ENCODE peak calls at places on chromosome 16, in nine cellular contexts. C, Q, T, V, I, D, Z, R and J are unnamed samples.

GRCh38 chr16:66954097-66954659 is 6.9 kb upstream of the CES3 start:
- DNase-seq in Q (peak), Z (peak), R (peak), V (peak), D (peak), T (peak), C (no peak), I (peak), J (peak)

GRCh38 chr16:49643429-49644142 is 212.3 kb downstream of the ZNF423 start:
- DNase-seq in C (no peak), T (no peak), D (no peak), Z (no peak), R (peak), Q (no peak), V (no peak), I (no peak), J (no peak)

GRCh38 chr16:56576585-56577299 is 11.9 kb downstream of the MT4 start:
- DNase-seq in D (peak), V (peak), Z (peak), Q (peak), R (peak), T (peak), I (peak), C (peak), J (peak)

GRCh38 chr16:50227120-50227519 is 39.2 kb upstream of the ADCY7 start:
- DNase-seq in Q (no peak), C (no peak), R (no peak), I (no peak), V (no peak), D (no peak), T (no peak), Z (no peak), J (no peak)

GRCh38 chr16:78210305-78210704 is 110.9 kb downstream of the WWOX start:
- DNase-seq in Z (no peak), R (peak), T (no peak), Q (no peak), V (no peak), D (no peak), C (no peak), I (peak), J (no peak)

GRCh38 chr16:9541723-9542122 is 450.3 kb downstream of the HAPSTR1 start:
- DNase-seq in T (no peak), R (no peak), C (no peak), D (no peak), I (no peak), Z (no peak), Q (no peak), V (no peak), J (no peak)

GRCh38 chr16:79261461-79261860 is 339.1 kb downstream of the MAF start:
- DNase-seq in Q (no peak), Z (no peak), I (no peak), D (no peak), R (no peak), C (no peak), T (peak), V (peak), J (no peak)

GRCh38 chr16:15950869-15951268 is 1.5 kb downstream of the ABCC1 start:
- DNase-seq in D (no peak), I (no peak), V (no peak), Q (no peak), T (no peak), C (no peak), Z (no peak), R (no peak), J (no peak)

GRCh38 chr16:46826618-46827017 is 4.4 kb downstream of the C16orf87 start:
- DNase-seq in I (no peak), R (peak), D (no peak), Z (no peak), V (no peak), Q (no peak), C (no peak), T (peak), J (no peak)

GRCh38 chr16:48635199-48635718 is 25.3 kb upstream of the N4BP1 start:
- DNase-seq in R (no peak), D (no peak), I (no peak), Q (no peak), C (no peak), V (no peak), Z (no peak), T (no peak), J (no peak)

GRCh38 chr16:61024180-61024900 is 1011.9 kb downstream of the CDH8 start:
- DNase-seq in D (no peak), C (no peak), R (no peak), Q (no peak), T (no peak), V (no peak), I (no peak), Z (no peak), J (no peak)

GRCh38 chr16:31508706-31509523 is 724 bp upstream of the RUSF1 start:
- DNase-seq in T (no peak), V (no peak), Q (no peak), D (no peak), R (peak), Z (no peak), I (no peak), C (no peak), J (no peak)

GRCh38 chr16:4123617-4124300 is 7.5 kb upstream of the ADCY9 start:
- DNase-seq in R (peak), Z (no peak), T (no peak), D (no peak), V (no peak), I (no peak), C (no peak), Q (no peak), J (no peak)

GRCh38 chr16:3095869-3096268 is 3.2 kb downstream of the ZSCAN10 start:
- DNase-seq in Q (peak), T (peak), D (no peak), Z (peak), I (no peak), R (peak), C (no peak), V (peak), J (no peak)

GRCh38 chr16:30567991-30568638 is 3.4 kb downstream of the ZNF688 start:
- DNase-seq in D (no peak), Q (peak), T (peak), V (peak), C (no peak), I (peak), R (peak), Z (no peak), J (peak)

GRCh38 chr16:56245197-56245596 is 53.9 kb downstream of the GNAO1 start:
- DNase-seq in Q (no peak), V (no peak), R (peak), C (no peak), T (no peak), I (peak), D (no peak), Z (no peak), J (no peak)

GRCh38 chr16:29290631-29291247 is 115.8 kb downstream of the NPIPB11 start:
- DNase-seq in Q (peak), V (peak), C (no peak), Z (peak), D (peak), R (peak), T (peak), I (peak), J (peak)